ENCODE peak calls at places on chromosomes 2 and 18, in five cellular contexts. B is T-helper 1 cell, X is PC-3, K is cardiac fibroblast, E is progenitor cell of endocrine pancreas. W is an unnamed sample.

GRCh38 chr2:150643106-150643730 is 155.8 kb upstream of the RND3 start:
- DNase-seq in B (no peak), X (no peak), K (peak), E (no peak), W (no peak)

GRCh38 chr2:120469486-120469885 is 123.5 kb downstream of the INHBB start:
- DNase-seq in B (no peak), X (no peak), K (no peak), E (no peak), W (no peak)

GRCh38 chr2:44962176-44962695 is 20.7 kb downstream of the SIX3 start:
- DNase-seq in B (no peak), X (no peak), K (no peak), E (no peak), W (no peak)

GRCh38 chr18:62325806-62326645 is 916 bp downstream of the TNFRSF11A start:
- DNase-seq in B (no peak), X (peak), K (peak), E (peak), W (no peak)

GRCh38 chr18:73023975-73024374 is 156.2 kb upstream of the NETO1 start:
- DNase-seq in B (no peak), X (no peak), K (no peak), E (no peak), W (no peak)

GRCh38 chr2:59567115-59567514 is 986.3 kb downstream of the BCL11A start:
- DNase-seq in B (no peak), X (no peak), K (no peak), E (no peak), W (no peak)

GRCh38 chr2:227862227-227862740 is 9.1 kb upstream of the DAW1 start:
- DNase-seq in B (no peak), X (peak), K (peak), E (no peak), W (no peak)

GRCh38 chr18:12911025-12911927 is 27.2 kb upstream of the PTPN2 start:
- DNase-seq in B (peak), X (no peak), K (no peak), E (no peak), W (no peak)

GRCh38 chr2:36290306-36290705 is 65.3 kb upstream of the CRIM1 start:
- DNase-seq in B (no peak), X (peak), K (no peak), E (no peak), W (no peak)

GRCh38 chr2:217922101-217923006 is 80.4 kb downstream of the TNS1 start:
- DNase-seq in B (no peak), X (no peak), K (peak), E (no peak), W (no peak)

GRCh38 chr18:10190564-10190963 is 263.9 kb upstream of the APCDD1 start:
- DNase-seq in B (no peak), X (no peak), K (peak), E (no peak), W (no peak)

GRCh38 chr2:130873700-130874346 is 37.1 kb downstream of the ARHGEF4 start:
- DNase-seq in B (peak), X (peak), K (peak), E (peak), W (no peak)

GRCh38 chr2:38515155-38516074 is 87.3 kb downstream of the HNRNPLL start:
- DNase-seq in B (no peak), X (peak), K (peak), E (no peak), W (no peak)

GRCh38 chr2:236733156-236733555 is 163.5 kb downstream of the ACKR3 start:
- DNase-seq in B (no peak), X (no peak), K (no peak), E (no peak), W (no peak)

GRCh38 chr2:85437488-85438290 is 19.2 kb downstream of the SH2D6 start:
- DNase-seq in B (peak), X (peak), K (peak), E (peak), W (no peak)

GRCh38 chr18:10898417-10898974 is 250.9 kb downstream of the PIEZO2 start:
- DNase-seq in B (no peak), X (no peak), K (no peak), E (no peak), W (no peak)

GRCh38 chr2:60517441-60517840 is 36.0 kb downstream of the BCL11A start:
- DNase-seq in B (no peak), X (no peak), K (no peak), E (no peak), W (no peak)

GRCh38 chr2:12918841-12919445 is 202.2 kb downstream of the TRIB2 start:
- DNase-seq in B (no peak), X (peak), K (peak), E (no peak), W (peak)

GRCh38 chr18:11096411-11096810 is 53.0 kb downstream of the PIEZO2 start:
- DNase-seq in B (no peak), X (no peak), K (no peak), E (no peak), W (no peak)

GRCh38 chr18:23943104-23943503 is 71.5 kb upstream of the TTC39C start:
- DNase-seq in B (no peak), X (no peak), K (no peak), E (no peak), W (no peak)

GRCh38 chr2:228681426-228681825 is 499.9 kb upstream of the SPHKAP start:
- DNase-seq in B (no peak), X (peak), K (peak), E (no peak), W (no peak)

GRCh38 chr2:215363039-215363438 is 51.2 kb downstream of the ATIC start:
- DNase-seq in B (no peak), X (no peak), K (peak), E (no peak), W (no peak)

GRCh38 chr2:120109186-120110061 is 96.5 kb downstream of the EPB41L5 start:
- DNase-seq in B (no peak), X (peak), K (peak), E (no peak), W (no peak)

GRCh38 chr2:25371253-25372241 is 29.8 kb upstream of the DNMT3A start:
- DNase-seq in B (no peak), X (no peak), K (no peak), E (no peak), W (no peak)

GRCh38 chr18:76447268-76447890 is 47.7 kb downstream of the ZNF516 start:
- DNase-seq in B (no peak), X (no peak), K (no peak), E (no peak), W (no peak)

GRCh38 chr18:51149605-51150429 is 47.7 kb downstream of the MEX3C start:
- DNase-seq in B (no peak), X (peak), K (peak), E (no peak), W (no peak)

GRCh38 chr18:24762417-24762816 is 302.0 kb downstream of the HRH4 start:
- DNase-seq in B (no peak), X (no peak), K (no peak), E (no peak), W (no peak)

GRCh38 chr18:9539283-9539682 is 64.0 kb downstream of the RALBP1 start:
- DNase-seq in B (no peak), X (peak), K (peak), E (no peak), W (peak)

GRCh38 chr18:8893221-8893620 is 187.9 kb downstream of the MTCL1 start:
- DNase-seq in B (no peak), X (no peak), K (no peak), E (no peak), W (no peak)

GRCh38 chr2:9638532-9638931 is 7.7 kb upstream of the YWHAQ start:
- DNase-seq in B (no peak), X (peak), K (peak), E (no peak), W (peak)

GRCh38 chr2:170716851-170717598 is 1.9 kb downstream of the SP5 start:
- DNase-seq in B (no peak), X (no peak), K (peak), E (peak), W (no peak)

GRCh38 chr2:213086566-213086965 is 64.8 kb downstream of the IKZF2 start:
- DNase-seq in B (no peak), X (no peak), K (peak), E (no peak), W (no peak)

GRCh38 chr2:239522740-239523119 is 121.9 kb upstream of the HDAC4 start:
- DNase-seq in B (no peak), X (no peak), K (no peak), E (no peak), W (no peak)

GRCh38 chr2:152055366-152056108 is 43.3 kb downstream of the CACNB4 start:
- DNase-seq in B (no peak), X (no peak), K (peak), E (no peak), W (no peak)

GRCh38 chr2:173048901-173049661 is 26.6 kb upstream of the MAP3K20 start:
- DNase-seq in B (no peak), X (peak), K (peak), E (no peak), W (peak)